ENCODE peak calls at places on chromosomes 6 and 20, in four cellular contexts. One of them, this sample, is unnamed.

GRCh38 chr20:49384437-49385434 is 97.7 kb downstream of the KCNB1 start:
- DNase-seq in heart left ventricle: peak
- DNase-seq in right lobe of liver: peak
- DNase-seq in HCT116: peak
- DNase-seq in this sample: no peak

GRCh38 chr6:45657243-45657642 is 279.5 kb upstream of the SUPT3H start:
- DNase-seq in heart left ventricle: no peak
- DNase-seq in right lobe of liver: no peak
- DNase-seq in HCT116: no peak
- DNase-seq in this sample: peak

GRCh38 chr6:47009583-47009982 is 32.5 kb downstream of the ADGRF1 start:
- DNase-seq in heart left ventricle: no peak
- DNase-seq in right lobe of liver: no peak
- DNase-seq in HCT116: no peak
- DNase-seq in this sample: no peak

GRCh38 chr6:156955494-156956183 is 178.5 kb downstream of the ARID1B start:
- DNase-seq in heart left ventricle: peak
- DNase-seq in right lobe of liver: peak
- DNase-seq in HCT116: no peak
- DNase-seq in this sample: no peak

GRCh38 chr6:152648090-152648489 is 10.9 kb upstream of the SYNE1 start:
- DNase-seq in heart left ventricle: no peak
- DNase-seq in right lobe of liver: no peak
- DNase-seq in HCT116: no peak
- DNase-seq in this sample: no peak

GRCh38 chr6:108873251-108873650 is 25.0 kb downstream of the ARMC2 start:
- DNase-seq in heart left ventricle: no peak
- DNase-seq in right lobe of liver: no peak
- DNase-seq in HCT116: no peak
- DNase-seq in this sample: no peak

GRCh38 chr20:53646550-53646949 is 52.9 kb upstream of the ZNF217 start:
- DNase-seq in heart left ventricle: no peak
- DNase-seq in right lobe of liver: peak
- DNase-seq in HCT116: no peak
- DNase-seq in this sample: no peak

GRCh38 chr6:26532699-26533523 is 5.3 kb upstream of the HMGN4 start:
- DNase-seq in heart left ventricle: peak
- DNase-seq in right lobe of liver: peak
- DNase-seq in HCT116: peak
- DNase-seq in this sample: peak

GRCh38 chr6:25279748-25280616 is 808 bp downstream of the CARMIL1 start:
- DNase-seq in heart left ventricle: peak
- DNase-seq in right lobe of liver: no peak
- DNase-seq in HCT116: no peak
- DNase-seq in this sample: peak

GRCh38 chr20:53866787-53867740 is 203.3 kb downstream of the BCAS1 start:
- DNase-seq in heart left ventricle: no peak
- DNase-seq in right lobe of liver: no peak
- DNase-seq in HCT116: no peak
- DNase-seq in this sample: no peak

GRCh38 chr6:157518399-157519250 is 137.6 kb downstream of the ZDHHC14 start:
- DNase-seq in heart left ventricle: peak
- DNase-seq in right lobe of liver: no peak
- DNase-seq in HCT116: peak
- DNase-seq in this sample: no peak

GRCh38 chr6:160431231-160431630 is 83.1 kb downstream of the SLC22A3 start:
- DNase-seq in heart left ventricle: peak
- DNase-seq in right lobe of liver: no peak
- DNase-seq in HCT116: no peak
- DNase-seq in this sample: no peak

GRCh38 chr6:67909354-67909753 is 725.7 kb upstream of the ADGRB3 start:
- DNase-seq in heart left ventricle: no peak
- DNase-seq in right lobe of liver: no peak
- DNase-seq in HCT116: no peak
- DNase-seq in this sample: no peak

GRCh38 chr20:9483131-9483530 is 31.3 kb upstream of the LAMP5 start:
- DNase-seq in heart left ventricle: no peak
- DNase-seq in right lobe of liver: no peak
- DNase-seq in HCT116: no peak
- DNase-seq in this sample: no peak

GRCh38 chr6:132247381-132248159 is 153.7 kb downstream of the MOXD1 start:
- DNase-seq in heart left ventricle: no peak
- DNase-seq in right lobe of liver: no peak
- DNase-seq in HCT116: no peak
- DNase-seq in this sample: no peak

GRCh38 chr20:50488236-50488806 is 21.9 kb upstream of the PTPN1 start:
- DNase-seq in heart left ventricle: no peak
- DNase-seq in right lobe of liver: no peak
- DNase-seq in HCT116: no peak
- DNase-seq in this sample: no peak

GRCh38 chr20:4449977-4450715 is 271.6 kb upstream of the PRND start:
- DNase-seq in heart left ventricle: no peak
- DNase-seq in right lobe of liver: no peak
- DNase-seq in HCT116: peak
- DNase-seq in this sample: no peak

GRCh38 chr6:132087391-132087790 is 136.2 kb upstream of the CCN2 start:
- DNase-seq in heart left ventricle: no peak
- DNase-seq in right lobe of liver: no peak
- DNase-seq in HCT116: no peak
- DNase-seq in this sample: no peak

GRCh38 chr20:6768228-6769185 is 1.0 kb downstream of the BMP2 start:
- DNase-seq in heart left ventricle: peak
- DNase-seq in right lobe of liver: peak
- DNase-seq in HCT116: no peak
- DNase-seq in this sample: no peak

GRCh38 chr6:94071835-94072234 is 652.5 kb upstream of the EPHA7 start:
- DNase-seq in heart left ventricle: no peak
- DNase-seq in right lobe of liver: no peak
- DNase-seq in HCT116: no peak
- DNase-seq in this sample: no peak

GRCh38 chr20:36827541-36828279 is 48.2 kb upstream of the TLDC2 start:
- DNase-seq in heart left ventricle: peak
- DNase-seq in right lobe of liver: no peak
- DNase-seq in HCT116: no peak
- DNase-seq in this sample: no peak

GRCh38 chr20:49862607-49863200 is 50.1 kb downstream of the SLC9A8 start:
- DNase-seq in heart left ventricle: no peak
- DNase-seq in right lobe of liver: no peak
- DNase-seq in HCT116: no peak
- DNase-seq in this sample: no peak

DNA sequence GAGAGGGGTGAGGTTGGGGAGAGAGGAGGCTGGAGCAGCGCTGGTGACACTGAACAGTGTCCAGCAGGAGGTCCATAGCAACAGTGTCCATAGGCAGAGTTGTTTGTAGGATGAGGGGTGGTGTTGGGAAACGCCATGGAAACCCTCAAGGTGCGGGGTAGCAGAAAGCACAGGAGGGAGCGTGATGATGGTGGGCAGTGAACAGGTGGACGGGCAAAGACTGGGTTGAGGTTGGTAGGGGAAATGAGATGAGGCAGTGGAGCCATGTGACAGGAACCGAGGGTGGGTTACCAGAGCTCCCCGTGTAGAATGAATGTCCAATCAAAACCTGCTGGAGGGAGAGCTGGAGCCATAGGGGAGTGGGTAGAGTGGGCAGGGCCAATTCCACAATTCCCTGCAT is 37.9 kb downstream of the HLA-DPB1 start:
- DNase-seq in heart left ventricle: no peak
- DNase-seq in right lobe of liver: no peak
- DNase-seq in HCT116: no peak
- DNase-seq in this sample: no peak
- H3K27ac ChIP-seq in heart left ventricle: no peak
- H3K27ac ChIP-seq in right lobe of liver: no peak
- H3K27ac ChIP-seq in HCT116: no peak
- H3K27ac ChIP-seq in this sample: no peak

DNA sequence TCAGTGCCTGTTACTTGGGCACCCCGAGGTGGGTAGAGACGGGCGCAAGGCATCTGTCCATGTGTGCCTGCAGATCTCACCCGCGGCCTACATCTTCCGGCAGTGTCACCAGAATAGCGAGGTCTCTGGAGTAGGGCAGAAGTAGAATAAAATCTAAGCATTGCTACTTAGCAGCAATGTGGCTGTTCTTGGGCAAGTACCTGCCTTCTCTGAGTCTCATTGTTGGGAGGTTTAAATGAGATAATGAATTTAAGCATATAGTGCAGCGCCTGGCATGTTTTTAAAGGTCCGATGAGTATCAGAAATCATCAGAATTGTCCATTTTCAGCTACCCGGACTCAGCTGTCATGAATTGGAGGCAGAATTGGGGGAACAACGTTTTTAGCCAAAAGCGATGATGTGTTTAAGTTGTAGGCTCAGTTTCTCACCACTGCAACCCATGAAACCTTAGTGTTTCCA is 800 bp downstream of the ABCC10 start:
- DNase-seq in heart left ventricle: no peak
- DNase-seq in right lobe of liver: no peak
- DNase-seq in HCT116: no peak
- DNase-seq in this sample: no peak
- TF ChIP-seq POLR2A in heart left ventricle: no peak
- TF ChIP-seq POLR2A in right lobe of liver: no peak
- TF ChIP-seq POLR2A in HCT116: no peak
- TF ChIP-seq POLR2A in this sample: no peak

GRCh38 chr6:33373950-33374349 is 17.7 kb upstream of the KIFC1 start:
- DNase-seq in heart left ventricle: no peak
- DNase-seq in right lobe of liver: no peak
- DNase-seq in HCT116: no peak
- DNase-seq in this sample: no peak

GRCh38 chr6:33375143-33375649 is 16.4 kb upstream of the KIFC1 start:
- DNase-seq in heart left ventricle: peak
- DNase-seq in right lobe of liver: peak
- DNase-seq in HCT116: no peak
- DNase-seq in this sample: peak

GRCh38 chr6:33372532-33373123 is 19.0 kb upstream of the KIFC1 start:
- DNase-seq in heart left ventricle: no peak
- DNase-seq in right lobe of liver: no peak
- DNase-seq in HCT116: no peak
- DNase-seq in this sample: no peak

GRCh38 chr6:33377166-33377565 is 14.5 kb upstream of the KIFC1 start:
- DNase-seq in heart left ventricle: no peak
- DNase-seq in right lobe of liver: no peak
- DNase-seq in HCT116: no peak
- DNase-seq in this sample: no peak

DNA sequence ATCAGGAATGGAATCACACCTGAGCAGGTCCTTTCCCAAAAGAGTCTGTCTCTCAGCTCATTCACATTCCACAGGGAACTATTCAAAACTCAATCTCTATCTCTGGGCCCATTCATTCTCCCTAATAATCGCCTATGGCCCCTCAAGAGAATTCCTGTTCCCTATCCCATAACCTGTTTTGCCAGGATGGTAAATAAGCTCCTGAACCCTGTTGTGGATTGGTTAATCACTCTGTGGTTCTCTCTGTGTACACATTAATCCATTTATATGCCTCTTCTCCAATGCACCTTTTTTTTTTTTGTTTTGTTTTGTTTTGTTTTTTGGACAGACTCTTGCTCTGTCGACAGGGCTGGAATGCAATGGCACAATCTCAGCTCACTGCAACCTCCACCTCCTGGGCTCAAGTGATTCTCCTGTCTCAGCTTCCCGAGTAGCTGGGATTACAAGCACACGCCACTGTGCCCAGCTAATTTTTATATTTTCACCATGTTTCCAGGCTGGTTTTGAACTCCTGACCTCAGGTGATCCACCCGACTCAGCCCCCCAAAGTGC is 17.2 kb upstream of the KIFC1 start:
- DNase-seq in heart left ventricle: no peak
- DNase-seq in right lobe of liver: no peak
- DNase-seq in HCT116: no peak
- DNase-seq in this sample: no peak
- H3K27ac ChIP-seq in heart left ventricle: peak
- H3K27ac ChIP-seq in right lobe of liver: no peak
- H3K27ac ChIP-seq in HCT116: no peak
- H3K27ac ChIP-seq in this sample: peak

DNA sequence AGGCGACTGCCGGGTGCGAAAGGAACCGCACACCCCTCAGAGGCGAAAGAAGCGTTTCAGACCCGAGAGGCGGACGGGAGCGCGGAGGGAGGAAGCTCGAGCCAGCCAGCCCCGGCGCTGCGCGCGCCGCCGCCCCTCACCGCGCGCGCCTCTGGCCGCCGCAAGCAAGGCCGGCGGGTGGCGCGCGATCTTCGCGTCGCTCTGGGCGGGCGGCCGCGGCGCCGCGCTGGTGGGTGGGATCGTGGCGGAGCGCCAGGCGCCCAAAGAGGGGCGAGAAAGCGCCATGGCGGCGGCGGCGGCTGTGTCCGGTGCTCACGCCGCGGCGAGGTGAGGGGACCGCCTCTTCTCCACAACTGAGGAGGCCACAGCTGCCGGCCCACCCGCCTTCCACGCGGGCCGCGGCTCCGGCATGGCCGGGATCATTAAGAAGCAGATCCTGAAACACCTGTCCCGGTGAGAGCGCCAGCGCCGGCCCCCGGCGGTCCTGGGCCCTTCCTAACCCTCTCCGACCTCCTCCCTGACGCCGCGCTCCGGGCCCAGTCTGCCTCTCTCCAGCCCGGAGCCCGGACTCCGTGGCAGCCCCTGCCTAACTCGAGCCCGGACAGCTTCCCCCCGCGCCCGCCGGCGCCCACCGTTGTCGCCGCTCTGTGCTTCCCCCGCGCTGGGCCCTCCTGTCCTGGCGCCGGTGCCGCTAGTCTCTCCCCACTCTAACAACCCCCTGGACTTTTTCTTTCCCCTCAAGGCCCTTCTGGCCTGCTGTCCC is at the start of gene BLTP3A:
- DNase-seq in heart left ventricle: peak
- DNase-seq in right lobe of liver: peak
- DNase-seq in HCT116: peak
- DNase-seq in this sample: peak
- TF ChIP-seq POLR2A in heart left ventricle: peak
- TF ChIP-seq POLR2A in right lobe of liver: peak
- TF ChIP-seq POLR2A in HCT116: peak
- TF ChIP-seq POLR2A in this sample: no peak

DNA sequence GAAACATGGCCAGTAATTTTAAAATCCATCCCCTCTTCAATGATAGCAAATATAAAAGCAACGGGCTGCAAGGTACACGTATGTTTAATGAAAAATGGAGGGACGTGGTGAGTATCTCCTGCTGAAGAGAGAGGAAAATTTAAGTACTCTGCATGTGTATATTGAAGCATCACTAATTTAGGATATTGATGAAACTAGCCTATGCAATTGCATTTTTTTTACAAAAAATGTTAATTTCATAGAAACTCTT is 362 bp upstream of the TMX4 start:
- DNase-seq in heart left ventricle: no peak
- DNase-seq in right lobe of liver: no peak
- DNase-seq in HCT116: no peak
- DNase-seq in this sample: no peak
- H3K27ac ChIP-seq in heart left ventricle: peak
- H3K27ac ChIP-seq in right lobe of liver: peak
- H3K27ac ChIP-seq in HCT116: no peak
- H3K27ac ChIP-seq in this sample: peak

GRCh38 chr6:154210678-154211077 is 145.9 kb downstream of the IPCEF1 start:
- DNase-seq in heart left ventricle: no peak
- DNase-seq in right lobe of liver: no peak
- DNase-seq in HCT116: no peak
- DNase-seq in this sample: no peak
- TF ChIP-seq POLR2A in heart left ventricle: no peak
- TF ChIP-seq POLR2A in right lobe of liver: no peak
- TF ChIP-seq POLR2A in HCT116: no peak
- TF ChIP-seq POLR2A in this sample: no peak

This sample was measured in suprapubic skin.